ENCODE peak calls at places on chromosome 18, in four cellular contexts. D is tibial nerve, S is GM13977, H is GM03348. E is an unnamed sample.

GRCh38 chr18:26804474-26804873 is 61.0 kb downstream of the AQP4 start:
- DNase-seq in D (no peak), S (no peak), H (no peak), E (no peak)

GRCh38 chr18:55706893-55707292 is 118.9 kb upstream of the TCF4 start:
- DNase-seq in D (no peak), S (no peak), H (peak; percentile 53), E (no peak)

GRCh38 chr18:62387257-62387656 is 62.1 kb downstream of the TNFRSF11A start:
- DNase-seq in D (no peak), S (no peak), H (no peak), E (no peak)

GRCh38 chr18:78972930-78973331 is 6.7 kb upstream of the SALL3 start:
- DNase-seq in D (no peak), S (no peak), H (peak; percentile 5), E (no peak)

GRCh38 chr18:23281626-23282436 is 146.5 kb downstream of the CABLES1 start:
- DNase-seq in D (no peak), S (no peak), H (peak; percentile 54), E (no peak)

GRCh38 chr18:23574611-23575308 is 11.5 kb downstream of the NPC1 start:
- DNase-seq in D (no peak), S (no peak), H (no peak), E (no peak)

GRCh38 chr18:26747131-26747475 is 118.4 kb downstream of the AQP4 start:
- DNase-seq in D (no peak), S (no peak), H (no peak), E (no peak)

GRCh38 chr18:13606589-13607254 is 119.6 kb downstream of the FAM210A start:
- DNase-seq in D (no peak), S (no peak), H (no peak), E (no peak)

GRCh38 chr18:3836937-3837336 is 387.0 kb downstream of the TGIF1 start:
- DNase-seq in D (no peak), S (no peak), H (no peak), E (no peak)

GRCh38 chr18:64288446-64288845 is 139.6 kb upstream of the LINC00305 start:
- DNase-seq in D (no peak), S (no peak), H (no peak), E (no peak)

GRCh38 chr18:79644666-79645057 is 34.9 kb upstream of the CTDP1 start:
- DNase-seq in D (no peak), S (no peak), H (no peak), E (no peak)

GRCh38 chr18:70499218-70499691 is 210.4 kb downstream of the SOCS6 start:
- DNase-seq in D (no peak), S (no peak), H (no peak), E (no peak)

GRCh38 chr18:35775887-35776286 is 194.3 kb downstream of the GALNT1 start:
- DNase-seq in D (no peak), S (no peak), H (peak; percentile 20), E (no peak)

GRCh38 chr18:78978336-78979057 is 1.1 kb upstream of the SALL3 start:
- DNase-seq in D (no peak), S (no peak), H (no peak), E (no peak)

GRCh38 chr18:44687421-44687820 is 6.7 kb downstream of the SETBP1 start:
- DNase-seq in D (no peak), S (no peak), H (peak; percentile 28), E (no peak)

GRCh38 chr18:76490701-76491171 is 4.3 kb downstream of the ZNF516 start:
- DNase-seq in D (peak; percentile 44), S (peak; percentile 60), H (peak; percentile 56), E (no peak)

GRCh38 chr18:12091742-12092141 is 1.9 kb upstream of the ANKRD62 start:
- DNase-seq in D (no peak), S (no peak), H (no peak), E (no peak)

GRCh38 chr18:56139792-56140254 is 498.6 kb downstream of the TXNL1 start:
- DNase-seq in D (no peak), S (no peak), H (peak; percentile 27), E (peak; percentile 3)

GRCh38 chr18:57951110-57951796 is 92.8 kb upstream of the NEDD4L start:
- DNase-seq in D (no peak), S (no peak), H (no peak), E (no peak)

GRCh38 chr18:25353080-25353479 is 1.1 kb upstream of the ZNF521 start:
- DNase-seq in D (no peak), S (no peak), H (no peak), E (peak; percentile 36)

GRCh38 chr18:10017048-10017447 is 103.2 kb downstream of the VAPA start:
- DNase-seq in D (no peak), S (no peak), H (no peak), E (no peak)

GRCh38 chr18:6039055-6039454 is 143.7 kb upstream of the TMEM200C start:
- DNase-seq in D (no peak), S (no peak), H (no peak), E (no peak)

GRCh38 chr18:79765491-79766245 is 32.1 kb upstream of the KCNG2 start:
- DNase-seq in D (no peak), S (no peak), H (peak; percentile 81), E (no peak)

GRCh38 chr18:3062798-3063563 is 50.0 kb upstream of the LPIN2 start:
- DNase-seq in D (peak; percentile 81), S (peak; percentile 54), H (peak; percentile 48), E (peak; percentile 55)

GRCh38 chr18:10041180-10041579 is 127.4 kb downstream of the VAPA start:
- DNase-seq in D (peak; percentile 71), S (no peak), H (no peak), E (no peak)

GRCh38 chr18:78937166-78937565 is 42.5 kb upstream of the SALL3 start:
- DNase-seq in D (no peak), S (no peak), H (no peak), E (no peak)

GRCh38 chr18:22703883-22704626 is 229.1 kb upstream of the RBBP8 start:
- DNase-seq in D (peak; percentile 23), S (peak; percentile 70), H (peak; percentile 66), E (peak; percentile 51)

GRCh38 chr18:5066380-5066977 is 130.6 kb downstream of the AKAIN1 start:
- DNase-seq in D (no peak), S (no peak), H (no peak), E (peak; percentile 13)

GRCh38 chr18:25935356-25935755 is 155.1 kb downstream of the SS18 start:
- DNase-seq in D (no peak), S (no peak), H (no peak), E (no peak)

GRCh38 chr18:24799176-24799575 is 338.7 kb downstream of the HRH4 start:
- DNase-seq in D (no peak), S (no peak), H (no peak), E (no peak)

GRCh38 chr18:31088532-31088931 is 13.7 kb downstream of the DSC2 start:
- DNase-seq in D (no peak), S (no peak), H (no peak), E (no peak)

GRCh38 chr18:62713651-62714247 is 1.6 kb upstream of the PHLPP1 start:
- DNase-seq in D (no peak), S (no peak), H (no peak), E (no peak)

GRCh38 chr18:59660976-59661743 is 36.1 kb downstream of the CCBE1 start:
- DNase-seq in D (no peak), S (no peak), H (no peak), E (no peak)

GRCh38 chr18:3529077-3529476 is 79.1 kb downstream of the TGIF1 start:
- DNase-seq in D (no peak), S (no peak), H (no peak), E (no peak)

GRCh38 chr18:79197531-79197930 is 128.3 kb downstream of the ATP9B start:
- DNase-seq in D (no peak), S (no peak), H (no peak), E (no peak)

GRCh38 chr18:58645398-58645797 is 16.5 kb upstream of the ALPK2 start:
- DNase-seq in D (no peak), S (no peak), H (peak; percentile 36), E (no peak)

E was measured in cerebellar cortex.